ENCODE peak calls at places on chromosomes 13 and 19, in ten cellular contexts. P is stimulated activated naive CD8-positive, alpha-beta T cell treated with anti-CD3 and anti-CD28 coated beads, Interleukin-15, Interleukin-2, amounts not matched to agents 100 U/mL and 50 U/mL, for 24 hours; X is NCI-H1092; O is activated T-cell treated with anti-CD3 and anti-CD28 coated beads, Interleukin-2, amount 50 U/mL, for 72 hours; S is SK-N-DZ; H is cardiac muscle cell; R is fibroblast of the conjunctiva; W is ureter; V is foreskin fibroblast; N is activated CD4-positive, alpha-beta T cell treated with anti-CD3 and anti-CD28 coated beads, Interleukin-2, amount 50 U/mL, for 4 hours. M is an unnamed sample.
A peak's percentile ranks its signal among the peaks of the same experiment; 100 is the strongest.

GRCh38 chr13:114130708-114131580 is 1.5 kb downstream of the RASA3 start:
- DNase-seq in P (peak; percentile 66), X (peak; percentile 38), O (peak; percentile 64), S (peak; percentile 79), H (peak; percentile 57), R (no peak), W (no peak), V (peak; percentile 94), N (no peak), M (peak; percentile 71)

GRCh38 chr13:39602614-39603366 is at the start of gene LHFPL6:
- DNase-seq in P (peak; percentile 76), X (peak; percentile 72), O (peak; percentile 78), S (peak; percentile 41), H (peak; percentile 86), R (peak; percentile 62), W (peak; percentile 84), V (peak; percentile 83), N (peak; percentile 36), M (no peak)

GRCh38 chr19:2923510-2923909 is 21.3 kb downstream of the ZNF77 start:
- DNase-seq in P (no peak), X (peak; percentile 42), O (no peak), S (no peak), H (no peak), R (peak; percentile 83), W (no peak), V (peak; percentile 89), N (no peak), M (no peak)

GRCh38 chr19:31317098-31317497 is 32.1 kb downstream of the TSHZ3 start:
- DNase-seq in P (no peak), X (no peak), O (no peak), S (no peak), H (no peak), R (no peak), W (no peak), V (no peak), N (no peak), M (no peak)

GRCh38 chr13:72144625-72145024 is 277.6 kb upstream of the DACH1 start:
- DNase-seq in P (no peak), X (no peak), O (no peak), S (no peak), H (no peak), R (no peak), W (no peak), V (no peak), N (no peak), M (no peak)

GRCh38 chr13:111211789-111212516 is 96.8 kb downstream of the ARHGEF7 start:
- DNase-seq in P (no peak), X (no peak), O (no peak), S (no peak), H (peak; percentile 66), R (no peak), W (no peak), V (no peak), N (no peak), M (no peak)

GRCh38 chr13:108003626-108004025 is 211.7 kb downstream of the LIG4 start:
- DNase-seq in P (no peak), X (no peak), O (no peak), S (no peak), H (no peak), R (no peak), W (no peak), V (no peak), N (no peak), M (no peak)

GRCh38 chr13:50626031-50626643 is 217.4 kb downstream of the DLEU7 start:
- DNase-seq in P (no peak), X (no peak), O (no peak), S (no peak), H (no peak), R (no peak), W (no peak), V (peak; percentile 60), N (no peak), M (no peak)

GRCh38 chr19:43546581-43546980 is 13.6 kb downstream of the ZNF575 start:
- DNase-seq in P (no peak), X (no peak), O (no peak), S (no peak), H (no peak), R (no peak), W (no peak), V (no peak), N (no peak), M (no peak)

GRCh38 chr13:27797228-27797624 is 4.9 kb downstream of the GSX1 start:
- DNase-seq in P (no peak), X (no peak), O (no peak), S (peak; percentile 8), H (peak; percentile 47), R (no peak), W (no peak), V (peak; percentile 20), N (no peak), M (no peak)

GRCh38 chr19:42762782-42763181 is 2.7 kb downstream of the PSG8 start:
- DNase-seq in P (no peak), X (no peak), O (no peak), S (no peak), H (no peak), R (no peak), W (no peak), V (no peak), N (no peak), M (no peak)

GRCh38 chr13:63691474-63691873 is 2275.8 kb upstream of the PCDH20 start:
- DNase-seq in P (no peak), X (no peak), O (no peak), S (peak; percentile 50), H (no peak), R (no peak), W (no peak), V (no peak), N (no peak), M (no peak)

GRCh38 chr19:32241957-32242710 is 103.3 kb upstream of the ZNF507 start:
- DNase-seq in P (no peak), X (no peak), O (no peak), S (no peak), H (no peak), R (no peak), W (peak; percentile 22), V (no peak), N (no peak), M (no peak)

GRCh38 chr13:92622905-92623304 is 603.7 kb upstream of the GPC6 start:
- DNase-seq in P (no peak), X (no peak), O (no peak), S (no peak), H (no peak), R (no peak), W (no peak), V (no peak), N (no peak), M (no peak)

GRCh38 chr19:13463296-13463695 is 43.0 kb downstream of the CACNA1A start:
- DNase-seq in P (peak; percentile 24), X (no peak), O (peak; percentile 3), S (no peak), H (peak; percentile 82), R (no peak), W (no peak), V (peak; percentile 2), N (no peak), M (no peak)

GRCh38 chr13:46146898-46147297 is 35.1 kb downstream of the LCP1 start:
- DNase-seq in P (no peak), X (no peak), O (no peak), S (peak; percentile 68), H (peak; percentile 48), R (no peak), W (no peak), V (peak; percentile 19), N (no peak), M (no peak)

GRCh38 chr19:16429066-16429758 is 42.6 kb downstream of the EPS15L1 start:
- DNase-seq in P (no peak), X (peak; percentile 80), O (no peak), S (no peak), H (no peak), R (no peak), W (no peak), V (no peak), N (no peak), M (no peak)

GRCh38 chr13:109651854-109652253 is 134.5 kb downstream of the IRS2 start:
- DNase-seq in P (no peak), X (no peak), O (no peak), S (no peak), H (no peak), R (no peak), W (no peak), V (no peak), N (no peak), M (no peak)

GRCh38 chr13:114035583-114036501 is 62.0 kb upstream of the C13orf46 start:
- DNase-seq in P (no peak), X (no peak), O (no peak), S (no peak), H (peak; percentile 18), R (no peak), W (no peak), V (no peak), N (no peak), M (no peak)

GRCh38 chr19:44925114-44925891 is 10.9 kb downstream of the APOC1 start:
- DNase-seq in P (no peak), X (no peak), O (no peak), S (no peak), H (no peak), R (peak; percentile 70), W (peak; percentile 71), V (peak; percentile 82), N (no peak), M (no peak)

GRCh38 chr13:29849731-29850212 is 645 bp downstream of the UBL3 start:
- DNase-seq in P (peak; percentile 51), X (no peak), O (peak; percentile 52), S (peak; percentile 59), H (peak; percentile 76), R (no peak), W (peak; percentile 68), V (peak; percentile 51), N (peak; percentile 11), M (peak; percentile 26)

M was measured in activated gamma-delta T cell treated with Interleukin-2 at 50 U/mL for 16 hours.